ENCODE peak calls at places on chromosomes 11 and 22, in four cellular contexts. L is prostate gland, U is adrenal gland, Q is sigmoid colon. D is an unnamed sample.
A peak's percentile ranks its signal among the peaks of the same experiment; 100 is the strongest.

GRCh38 chr11:6319879-6320410 is 356 bp downstream of the CAVIN3 start:
- DNase-seq in Q (peak; percentile 96), U (peak; percentile 79), L (peak; percentile 56), D (peak; percentile 90)

GRCh38 chr11:1060410-1060809 is 14.3 kb upstream of the MUC2 start:
- DNase-seq in U (no peak), L (no peak), Q (no peak), D (no peak)

GRCh38 chr11:69584160-69584559 is 56.8 kb upstream of the CCND1 start:
- DNase-seq in U (no peak), Q (no peak), L (no peak), D (no peak)

GRCh38 chr11:61955416-61956135 is 5.4 kb downstream of the BEST1 start:
- DNase-seq in U (no peak), Q (no peak), L (no peak), D (peak; percentile 50)

GRCh38 chr11:27107548-27107947 is 66.9 kb downstream of the BBOX1 start:
- DNase-seq in Q (no peak), L (no peak), U (no peak), D (no peak)

GRCh38 chr11:64536396-64536935 is 54.6 kb upstream of the SLC22A12 start:
- DNase-seq in Q (no peak), U (no peak), L (no peak), D (no peak)

GRCh38 chr11:819943-820649 is 1.4 kb downstream of the PNPLA2 start:
- DNase-seq in Q (peak; percentile 96), L (peak; percentile 87), U (peak; percentile 97), D (peak; percentile 96)

GRCh38 chr11:111733009-111733408 is 33.2 kb downstream of the PPP2R1B start:
- DNase-seq in L (no peak), U (peak; percentile 81), Q (peak; percentile 84), D (no peak)

GRCh38 chr11:2358754-2359444 is 18.2 kb upstream of the CD81 start:
- DNase-seq in L (no peak), U (no peak), Q (no peak), D (no peak)

GRCh38 chr11:13269775-13270174 is 7.8 kb upstream of the BMAL1 start:
- DNase-seq in U (no peak), Q (no peak), L (no peak), D (no peak)

GRCh38 chr11:95435192-95435591 is 204.2 kb upstream of the SESN3 start:
- DNase-seq in L (no peak), Q (no peak), U (no peak), D (no peak)

GRCh38 chr11:42234381-42235035 is 775.1 kb upstream of the LRRC4C start:
- DNase-seq in Q (no peak), U (no peak), L (no peak), D (no peak)

GRCh38 chr11:117843666-117844484 is 19.3 kb upstream of the FXYD2 start:
- DNase-seq in Q (peak; percentile 88), L (peak; percentile 68), U (peak; percentile 81), D (peak; percentile 86)

GRCh38 chr11:27718346-27718852 is 18.1 kb upstream of the BDNF start:
- DNase-seq in U (peak; percentile 68), L (no peak), Q (peak; percentile 69), D (peak; percentile 18)

GRCh38 chr11:66287256-66288137 is 1.4 kb downstream of the YIF1A start:
- DNase-seq in U (no peak), Q (no peak), L (no peak), D (no peak)

GRCh38 chr11:76690736-76691135 is 20.2 kb upstream of the LRRC32 start:
- DNase-seq in Q (no peak), L (no peak), U (no peak), D (no peak)

GRCh38 chr11:1877211-1878133 is 14.2 kb downstream of the PRR33 start:
- DNase-seq in Q (peak; percentile 80), L (peak; percentile 33), U (peak; percentile 79), D (peak; percentile 45)

GRCh38 chr11:64007629-64008282 is 21.5 kb downstream of the OTUB1 start:
- DNase-seq in Q (peak; percentile 87), U (peak; percentile 92), L (no peak), D (peak; percentile 70)

GRCh38 chr11:690738-691633 is 4.0 kb downstream of the DEAF1 start:
- DNase-seq in L (no peak), Q (no peak), U (no peak), D (peak; percentile 66)

GRCh38 chr22:45155050-45155840 is 8.5 kb upstream of the NUP50 start:
- DNase-seq in L (no peak), U (no peak), Q (no peak), D (no peak)

GRCh38 chr11:132342408-132342807 is 972.0 kb downstream of the NTM start:
- DNase-seq in U (no peak), L (no peak), Q (no peak), D (no peak)

GRCh38 chr22:50730941-50731661 is 6.9 kb upstream of the ACR start:
- DNase-seq in Q (no peak), L (no peak), U (peak; percentile 5), D (no peak)

GRCh38 chr22:41799486-41800347 is 762 bp upstream of the CCDC134 start:
- DNase-seq in Q (peak; percentile 70), U (peak; percentile 61), L (peak; percentile 15), D (peak; percentile 39)

GRCh38 chr11:130666781-130667251 is 218.4 kb downstream of the ADAMTS15 start:
- DNase-seq in U (no peak), Q (no peak), L (no peak), D (no peak)

DNA sequence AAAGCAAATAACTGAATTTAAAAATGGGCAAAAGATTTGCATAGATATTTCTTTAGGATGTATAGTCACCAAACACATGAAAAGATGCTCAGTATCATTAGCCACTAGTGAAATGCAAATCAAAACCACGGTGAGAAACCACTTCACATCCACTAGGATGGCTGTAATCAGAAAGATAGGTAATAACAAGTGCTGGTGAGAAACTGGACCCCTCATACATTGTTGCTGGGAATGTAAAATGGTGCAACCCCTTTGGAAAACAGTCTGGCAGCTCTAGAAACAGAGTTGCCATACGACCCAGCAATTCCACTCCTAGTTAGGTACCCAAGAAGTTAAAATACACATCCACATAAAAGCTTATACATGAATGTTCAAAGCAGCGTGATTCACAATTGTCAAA is 16.3 kb downstream of the RPUSD4 start:
- DNase-seq in L (no peak), U (no peak), Q (no peak), D (no peak)
- H3K36me3 ChIP-seq in L (no peaks in the 10 kb centered on the region), U (peaks cover 18% of the 10 kb centered on the region), Q (peaks cover 7% of the 10 kb centered on the region), D (peaks cover 6% of the 10 kb centered on the region)

DNA sequence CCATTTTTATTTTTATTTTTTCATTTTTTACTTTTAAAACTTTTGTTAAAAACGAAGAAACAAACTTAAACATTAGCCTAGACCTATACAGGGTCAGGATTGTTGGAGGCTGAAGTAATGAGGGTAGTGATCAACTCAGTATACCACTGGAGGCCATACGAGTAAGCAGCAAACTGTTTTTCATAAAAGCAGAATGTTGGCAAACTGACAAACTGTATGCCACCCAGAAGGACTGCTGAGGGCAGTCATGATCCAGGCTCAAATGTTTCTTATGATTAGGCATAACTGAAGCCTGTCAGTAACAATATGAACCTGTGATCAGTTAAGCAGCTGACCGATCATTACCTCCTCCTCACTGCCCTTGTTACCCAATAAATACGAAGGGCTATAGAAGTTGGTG is 10.2 kb upstream of the SC5D start:
- DNase-seq in L (no peak), U (no peak), Q (no peak), D (no peak)
- H3K27me3 ChIP-seq in L (no peaks in the 10 kb centered on the region), U (no peaks in the 10 kb centered on the region), Q (no peaks in the 10 kb centered on the region), D (no peaks in the 10 kb centered on the region)

DNA sequence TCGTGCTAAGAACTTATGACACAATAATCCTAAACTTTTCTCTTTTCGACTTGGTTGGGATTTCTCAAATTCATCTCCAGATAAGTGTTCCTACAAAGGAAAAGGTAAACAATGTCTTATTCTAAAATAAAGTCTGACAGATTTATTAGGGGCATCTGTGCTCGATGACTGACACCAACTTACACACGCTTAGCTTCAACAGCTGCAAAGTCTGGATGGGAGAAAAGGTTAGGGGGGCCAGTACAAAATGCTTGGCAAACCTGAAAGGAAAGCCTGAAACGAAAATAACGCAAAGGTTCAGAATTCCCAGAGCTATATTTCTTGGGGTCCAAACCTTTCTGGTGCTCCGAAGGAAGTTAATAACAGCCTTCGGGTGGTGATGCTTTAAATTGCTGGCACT is 3.4 kb downstream of the E2F8 start:
- DNase-seq in U (no peak), Q (no peak), L (no peak), D (no peak)
- H3K36me3 ChIP-seq in U (no peaks in the 10 kb centered on the region), Q (no peaks in the 10 kb centered on the region), L (no peaks in the 10 kb centered on the region), D (no peaks in the 10 kb centered on the region)

GRCh38 chr11:119108857-119109221 is 1.7 kb downstream of the C2CD2L start:
- DNase-seq in L (no peak), U (no peak), Q (no peak), D (peak; percentile 45)
- H3K27me3 ChIP-seq in L (no peaks in the 10 kb centered on the region), U (no peaks in the 10 kb centered on the region), Q (no peaks in the 10 kb centered on the region), D (no peaks in the 10 kb centered on the region)

DNA sequence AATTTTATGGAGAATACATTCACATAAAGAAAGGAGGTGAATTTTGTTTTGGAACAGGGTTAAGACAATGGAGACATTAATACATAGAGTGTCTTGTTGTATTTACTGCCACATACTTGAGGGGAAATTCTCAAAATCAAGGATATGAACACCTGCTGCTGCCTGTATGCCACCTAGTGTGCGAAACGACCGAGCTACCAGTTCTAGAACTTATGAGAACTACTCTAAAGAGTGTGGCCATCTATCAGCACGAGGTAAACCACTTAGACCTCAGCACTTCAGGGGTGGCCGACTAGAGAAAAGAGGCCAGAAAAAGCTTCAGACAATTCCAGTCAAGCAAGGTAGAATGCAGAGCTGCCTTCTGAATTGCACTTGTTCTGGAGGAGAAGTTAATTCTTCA is 1.5 kb upstream of the AGBL2 start:
- DNase-seq in Q (no peak), L (no peak), U (no peak), D (no peak)
- H3K36me3 ChIP-seq in Q (peaks cover 44% of the 10 kb centered on the region), L (no peaks in the 10 kb centered on the region), U (peaks cover 55% of the 10 kb centered on the region), D (no peaks in the 10 kb centered on the region)

DNA sequence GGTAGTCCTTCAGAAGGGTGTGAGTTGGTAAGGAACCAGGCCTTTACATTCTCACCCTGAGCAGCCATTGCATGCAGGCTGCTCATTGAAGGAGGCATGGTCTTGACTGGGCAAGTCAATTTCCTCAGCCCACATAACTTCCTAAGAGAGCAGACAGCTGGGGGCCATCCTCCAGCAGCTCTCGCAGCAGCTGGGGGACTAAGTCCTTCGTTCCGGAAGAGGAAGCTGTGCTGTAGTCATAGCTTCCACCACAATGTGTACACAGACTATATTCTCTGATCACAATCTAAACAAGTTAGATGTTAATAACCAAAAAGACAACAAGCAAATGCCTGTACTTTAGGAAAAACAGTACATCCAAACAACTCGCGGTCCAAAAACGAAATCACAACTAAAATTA is 30.1 kb upstream of the MPPED1 start:
- DNase-seq in Q (peak; percentile 3), L (no peak), U (no peak), D (no peak)
- H3K27me3 ChIP-seq in Q (peaks cover 15% of the 10 kb centered on the region), L (no peaks in the 10 kb centered on the region), U (no peaks in the 10 kb centered on the region), D (peaks cover 2% of the 10 kb centered on the region)

D was measured in colonic mucosa.